ENCODE peak calls at places on chromosomes 13 and 19, in eight cellular contexts. V is kidney epithelial cell, A is cardiac fibroblast, Z is gastrocnemius medialis, H is GM23338, C is heart left ventricle, J is breast epithelium, I is astrocyte of the spinal cord. L is an unnamed sample.

GRCh38 chr19:41691268-41691970 is 3.3 kb upstream of the CEACAM7 start:
- DNase-seq in H (peak; percentile 78), A (peak; percentile 11), I (no peak), C (no peak), Z (no peak), J (no peak), V (no peak), L (peak; percentile 12)

GRCh38 chr19:54262470-54262869 is 5.4 kb upstream of the LILRB5 start:
- DNase-seq in A (no peak), J (no peak), C (no peak), V (no peak), Z (no peak), H (no peak), I (no peak), L (no peak)

GRCh38 chr19:38130399-38130798 is 93.6 kb downstream of the DPF1 start:
- DNase-seq in J (no peak), H (no peak), Z (no peak), V (no peak), C (no peak), I (no peak), A (no peak), L (no peak)

GRCh38 chr13:84630486-84630885 is 748.2 kb upstream of the SLITRK1 start:
- DNase-seq in A (no peak), V (no peak), Z (no peak), J (no peak), C (no peak), I (peak; percentile 25), H (no peak), L (no peak)

GRCh38 chr13:51643114-51643881 is 59.0 kb downstream of the WDFY2 start:
- DNase-seq in I (peak; percentile 89), A (peak; percentile 83), C (no peak), V (peak; percentile 83), Z (no peak), J (no peak), H (peak; percentile 44), L (peak; percentile 85)

GRCh38 chr13:35349673-35350278 is 126.7 kb downstream of the MAB21L1 start:
- DNase-seq in A (peak; percentile 15), I (peak; percentile 2), H (no peak), C (peak; percentile 11), V (no peak), J (no peak), Z (peak; percentile 7), L (peak; percentile 25)

GRCh38 chr19:17963936-17964691 is 2.8 kb upstream of the KCNN1 start:
- DNase-seq in V (no peak), J (no peak), H (no peak), A (no peak), Z (no peak), C (no peak), I (no peak), L (no peak)

GRCh38 chr13:28052945-28053344 is 47.4 kb downstream of the FLT3 start:
- DNase-seq in V (no peak), A (no peak), J (no peak), Z (no peak), H (no peak), C (no peak), I (no peak), L (no peak)

GRCh38 chr13:72530471-72530870 is 197.0 kb downstream of the MZT1 start:
- DNase-seq in H (no peak), Z (no peak), J (no peak), I (peak; percentile 70), A (no peak), C (no peak), V (no peak), L (no peak)

GRCh38 chr13:102779426-102780159 is 6.0 kb upstream of the TEX30 start:
- DNase-seq in C (no peak), H (no peak), Z (no peak), V (no peak), I (no peak), J (no peak), A (no peak), L (no peak)

GRCh38 chr19:32199501-32200040 is 145.8 kb upstream of the ZNF507 start:
- DNase-seq in Z (no peak), H (no peak), C (no peak), I (no peak), V (no peak), J (no peak), A (no peak), L (no peak)

GRCh38 chr13:26679945-26680516 is 80.6 kb downstream of the GPR12 start:
- DNase-seq in I (peak; percentile 39), V (peak; percentile 38), C (no peak), J (no peak), A (no peak), Z (no peak), H (peak; percentile 71), L (no peak)

GRCh38 chr19:40356681-40357595 is 8.4 kb downstream of the PLD3 start:
- DNase-seq in A (no peak), I (peak; percentile 55), H (no peak), C (no peak), J (no peak), Z (no peak), V (no peak), L (no peak)

GRCh38 chr13:50073340-50073739 is 58.1 kb downstream of the KCNRG start:
- DNase-seq in V (no peak), I (peak; percentile 38), Z (no peak), C (no peak), J (no peak), A (no peak), H (no peak), L (no peak)

GRCh38 chr13:72458701-72459100 is 268.7 kb downstream of the MZT1 start:
- DNase-seq in I (peak; percentile 17), V (peak; percentile 16), Z (no peak), A (peak; percentile 17), J (no peak), C (no peak), H (peak; percentile 25), L (peak; percentile 7)

GRCh38 chr19:17281391-17282304 is at the start of gene ANKLE1:
- DNase-seq in C (no peak), A (no peak), V (no peak), I (no peak), Z (no peak), J (no peak), H (peak; percentile 88), L (peak; percentile 36)

GRCh38 chr13:78657699-78658629 is 991 bp downstream of the OBI1 start:
- DNase-seq in J (no peak), Z (no peak), C (no peak), I (peak; percentile 17), A (peak; percentile 21), H (peak; percentile 96), V (no peak), L (peak; percentile 17)

GRCh38 chr13:110305949-110306339 is 1.0 kb downstream of the COL4A1 start:
- DNase-seq in H (no peak), C (no peak), Z (no peak), A (peak; percentile 60), I (no peak), V (no peak), J (no peak), L (no peak)

GRCh38 chr13:48144413-48145035 is 49.6 kb upstream of the MED4 start:
- DNase-seq in H (no peak), V (no peak), I (peak; percentile 13), C (peak; percentile 57), J (no peak), A (peak; percentile 92), Z (peak; percentile 19), L (no peak)

GRCh38 chr13:40565282-40566148 is 100.9 kb downstream of the FOXO1 start:
- DNase-seq in V (no peak), C (no peak), I (no peak), J (no peak), Z (no peak), H (no peak), A (no peak), L (no peak)

GRCh38 chr13:26878465-26878864 is 117.9 kb upstream of the GPR12 start:
- DNase-seq in Z (no peak), V (no peak), I (no peak), C (no peak), A (no peak), J (no peak), H (no peak), L (no peak)

GRCh38 chr19:43934985-43935708 is at the start of gene ZNF45:
- DNase-seq in Z (peak; percentile 83), H (peak; percentile 96), I (peak; percentile 92), J (peak; percentile 80), C (peak; percentile 94), V (peak; percentile 70), A (peak; percentile 91), L (peak; percentile 94)
- TF ChIP-seq CTCF in Z (no peak), H (no peak), I (no peak), J (no peak), C (no peak), V (no peak), A (no peak), L (no peak)

DNA sequence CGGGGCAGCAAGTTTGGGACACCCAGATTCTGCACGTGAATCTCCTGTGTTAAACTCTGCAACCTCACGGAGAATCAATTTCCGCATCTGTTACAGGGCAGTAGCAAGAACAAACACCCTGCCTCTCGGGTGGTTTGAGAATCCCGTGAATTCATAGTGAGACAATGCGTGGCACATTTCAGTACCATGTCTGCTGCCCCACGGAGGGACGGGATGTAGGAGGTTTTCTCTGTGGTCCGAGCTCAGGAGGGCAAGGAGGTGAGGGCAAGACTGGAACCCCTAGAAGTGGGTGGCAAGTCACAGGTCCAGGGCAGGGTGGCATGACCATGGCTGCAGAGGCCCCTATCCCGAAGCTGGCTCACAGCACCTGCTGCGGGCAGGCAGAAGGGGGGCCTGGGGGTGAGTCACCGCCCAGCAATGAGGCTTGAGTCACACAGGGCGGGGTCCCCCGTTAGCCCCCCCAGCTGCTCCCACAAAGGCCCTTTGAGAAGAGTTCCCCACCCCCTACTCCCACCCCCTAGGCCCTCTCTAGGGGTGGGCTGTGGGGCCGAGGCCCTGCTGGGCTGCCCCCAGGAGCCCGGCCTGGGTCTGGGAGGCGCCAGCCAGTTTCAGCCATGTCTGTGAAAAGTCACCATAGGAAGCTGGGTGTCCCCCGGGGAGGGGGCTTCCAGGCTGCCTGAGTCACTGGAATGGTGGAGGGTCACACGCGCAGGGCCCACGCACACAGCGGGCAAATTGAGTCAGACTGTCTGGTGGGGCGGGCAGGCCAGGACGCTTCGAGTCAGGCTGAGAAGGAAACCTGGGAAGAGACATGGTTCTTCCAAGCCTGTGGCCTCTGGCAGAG is 25.8 kb upstream of the NANOS3 start:
- DNase-seq in J (peak; percentile 96), H (no peak), A (peak; percentile 95), I (peak; percentile 98), Z (peak; percentile 85), V (no peak), C (peak; percentile 86), L (no peak)
- H3K4me3 ChIP-seq in J (peak overlapping the region; percentile 59), H (peak overlapping the region; percentile 46), A (peak overlapping the region; percentile 36), I (no peak overlapping the region), Z (peak overlapping the region; percentile 54), V (peak overlapping the region; percentile 8), C (peak overlapping the region; percentile 50), L (no peak overlapping the region)

GRCh38 chr13:65656740-65657329 is 1573.3 kb downstream of the PCDH9 start:
- DNase-seq in C (no peak), I (peak; percentile 40), Z (no peak), H (peak; percentile 11), A (peak; percentile 43), J (no peak), V (no peak), L (peak; percentile 47)
- TF ChIP-seq CTCF in C (peak; percentile 42), I (peak; percentile 55), Z (no peak), H (peak; percentile 66), A (peak; percentile 63), J (peak; percentile 22), V (peak; percentile 40), L (peak; percentile 67)

DNA sequence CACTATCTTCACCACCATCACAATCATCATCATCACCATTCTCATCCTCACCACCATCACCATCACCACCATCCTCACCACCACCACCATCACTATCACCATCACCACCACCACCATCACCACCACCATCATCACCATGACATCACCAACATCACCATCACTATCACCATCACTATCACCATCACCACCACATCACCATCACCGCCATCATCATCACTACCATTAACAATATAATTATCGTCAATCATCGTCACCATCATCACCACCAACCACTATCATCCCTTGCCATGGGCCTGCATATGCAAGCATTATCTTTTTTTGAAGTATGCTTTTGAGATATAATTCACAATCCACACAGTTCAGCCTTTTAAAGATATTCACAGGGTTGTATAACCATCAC is 7.6 kb upstream of the PPP6R1 start:
- DNase-seq in A (no peak), Z (no peak), C (no peak), I (no peak), J (no peak), H (no peak), V (no peak), L (no peak)
- H3K4me3 ChIP-seq in A (no peak overlapping the region), Z (no peak overlapping the region), C (no peak overlapping the region), I (no peak overlapping the region), J (no peak overlapping the region), H (no peak overlapping the region), V (no peak overlapping the region), L (no peak overlapping the region)